ENCODE peak calls at places on chromosome 14, in seven cellular contexts. L is uterus, N is mucosa of descending colon, W is heart right ventricle, F is heart left ventricle, H is cardiac muscle cell, Q is GM12864. Y is an unnamed sample.

GRCh38 chr14:36647827-36648753 is 13.6 kb upstream of the PAX9 start:
- DNase-seq in N (peak), L (no peak), H (peak), W (no peak), Q (no peak), F (no peak), Y (peak)

GRCh38 chr14:100045687-100046344 is 19.4 kb upstream of the EVL start:
- DNase-seq in N (no peak), L (no peak), Q (no peak), H (no peak), W (no peak), F (no peak), Y (no peak)

GRCh38 chr14:52553002-52553670 is 500 bp downstream of the GPR137C start:
- DNase-seq in W (peak), Q (no peak), N (peak), H (peak), F (peak), L (peak), Y (peak)

GRCh38 chr14:51008416-51008815 is 64.1 kb upstream of the PYGL start:
- DNase-seq in F (no peak), Q (no peak), W (no peak), N (no peak), H (no peak), L (no peak), Y (no peak)

GRCh38 chr14:86124328-86124727 is 594.4 kb downstream of the FLRT2 start:
- DNase-seq in W (no peak), N (no peak), Q (no peak), F (no peak), H (no peak), L (no peak), Y (no peak)

GRCh38 chr14:51977075-51977474 is 12.3 kb upstream of the RTRAF start:
- DNase-seq in N (no peak), Q (no peak), W (no peak), F (no peak), H (no peak), L (no peak), Y (no peak)

GRCh38 chr14:71103662-71104484 is 196.6 kb downstream of the PCNX1 start:
- DNase-seq in N (peak), F (no peak), L (no peak), W (peak), H (peak), Q (peak), Y (peak)

GRCh38 chr14:91237219-91237618 is 7.3 kb downstream of the GPR68 start:
- DNase-seq in Q (no peak), H (no peak), F (no peak), L (no peak), N (no peak), W (no peak), Y (no peak)

GRCh38 chr14:40682131-40682913 is 924.4 kb upstream of the LRFN5 start:
- DNase-seq in Q (no peak), H (peak), L (no peak), F (no peak), W (no peak), N (no peak), Y (no peak)

GRCh38 chr14:56810850-56811595 is 744 bp upstream of the OTX2 start:
- DNase-seq in N (no peak), W (no peak), L (no peak), Q (no peak), H (no peak), F (no peak), Y (no peak)

GRCh38 chr14:90641111-90642010 is 174.9 kb downstream of the TTC7B start:
- DNase-seq in N (no peak), W (no peak), H (peak), F (no peak), Q (no peak), L (no peak), Y (no peak)

GRCh38 chr14:94994245-94994644 is 163.1 kb downstream of the DICER1 start:
- DNase-seq in W (no peak), Q (no peak), L (no peak), F (no peak), H (no peak), N (no peak), Y (no peak)

GRCh38 chr14:81268016-81268416 is 47.3 kb upstream of the GTF2A1 start:
- DNase-seq in L (no peak), N (no peak), H (no peak), Q (no peak), F (no peak), W (no peak), Y (no peak)

GRCh38 chr14:105281354-105282097 is 19.3 kb downstream of the BRF1 start:
- DNase-seq in Q (no peak), W (no peak), F (no peak), L (no peak), H (peak), N (peak), Y (peak)

GRCh38 chr14:75640876-75641275 is 19.8 kb downstream of the ERG28 start:
- DNase-seq in W (no peak), L (no peak), H (no peak), N (no peak), Q (no peak), F (no peak), Y (no peak)

GRCh38 chr14:75068294-75069020 is 984 bp upstream of the ZC2HC1C start:
- DNase-seq in N (no peak), W (no peak), F (no peak), L (no peak), Q (no peak), H (no peak), Y (no peak)

GRCh38 chr14:53491256-53491905 is 338.3 kb upstream of the DDHD1 start:
- DNase-seq in F (no peak), W (no peak), L (no peak), N (no peak), Q (no peak), H (no peak), Y (no peak)

DNA sequence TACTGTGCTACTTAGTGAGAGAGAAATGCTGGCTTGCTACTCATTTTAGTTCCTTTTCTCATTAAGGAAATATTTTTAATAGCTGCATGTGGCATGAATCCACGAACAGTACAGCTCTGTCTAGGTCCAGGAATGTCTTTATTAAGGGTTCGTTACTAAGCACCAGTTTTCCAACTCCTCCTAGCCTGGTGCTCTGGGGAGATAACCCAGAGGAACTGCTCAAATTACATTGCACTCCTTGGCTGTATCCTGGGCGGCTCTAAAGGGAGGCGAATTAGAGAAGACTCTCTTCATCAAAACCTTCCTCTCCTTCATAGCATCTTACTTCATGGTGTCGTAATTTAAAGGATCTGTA is 101.3 kb downstream of the PPM1A start:
- DNase-seq in N (no peak), Q (no peak), L (no peak), W (no peak), F (no peak), H (peak), Y (no peak)
- TF ChIP-seq CTCF in N (no peak), Q (no peak), L (no peak), W (no peak), F (no peak), H (no peak), Y (no peak)

DNA sequence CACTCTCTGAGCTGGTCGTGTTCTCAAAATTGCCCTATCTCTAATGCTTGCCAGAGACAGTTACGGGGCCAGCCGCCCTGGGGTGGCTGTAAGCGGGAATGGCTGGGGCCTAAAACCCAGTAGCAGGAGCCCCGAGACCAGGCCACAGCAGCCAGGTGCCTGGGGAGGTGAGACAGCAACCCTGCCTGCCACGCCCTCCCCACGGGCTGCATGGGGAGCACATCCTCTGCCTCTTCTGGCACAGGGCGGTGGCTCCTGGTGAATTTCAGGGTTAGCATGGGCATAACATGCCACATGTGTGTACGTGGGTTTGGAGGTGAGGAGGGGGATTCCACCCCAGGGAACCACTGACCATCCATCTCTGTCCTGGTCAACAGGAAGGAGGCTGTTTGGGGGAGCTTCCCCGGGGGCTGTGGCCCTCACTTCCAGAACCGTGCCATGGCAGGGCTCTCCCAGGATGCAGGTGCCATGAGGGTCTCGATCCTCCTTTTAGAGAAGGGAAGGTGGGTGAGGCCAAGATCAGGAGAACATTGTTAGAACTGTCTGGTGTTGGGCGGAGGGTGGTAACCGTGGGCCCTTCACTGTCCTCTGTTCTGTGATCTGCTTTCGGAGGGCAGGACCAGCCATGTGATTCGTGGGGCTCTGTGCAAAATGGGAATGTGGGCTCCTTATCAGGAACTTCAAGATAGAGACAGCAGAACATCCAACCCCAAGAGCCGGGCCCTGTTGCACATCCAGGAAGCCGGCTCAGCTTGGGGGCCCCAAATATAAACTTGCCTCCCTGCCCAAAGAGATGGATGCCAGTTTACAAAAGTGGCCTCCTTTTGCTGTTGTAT is 312.2 kb upstream of the DIO3 start:
- DNase-seq in H (no peak), W (no peak), N (no peak), Q (no peak), L (no peak), F (peak), Y (no peak)
- TF ChIP-seq CTCF in H (no peak), W (no peak), N (no peak), Q (no peak), L (no peak), F (no peak), Y (no peak)

GRCh38 chr14:23301288-23301968 is 1.2 kb downstream of the PPP1R3E start:
- DNase-seq in H (peak), N (peak), Q (peak), W (peak), L (peak), F (peak), Y (peak)
- TF ChIP-seq CTCF in H (peak), N (peak), Q (peak), W (peak), L (peak), F (peak), Y (peak)

DNA sequence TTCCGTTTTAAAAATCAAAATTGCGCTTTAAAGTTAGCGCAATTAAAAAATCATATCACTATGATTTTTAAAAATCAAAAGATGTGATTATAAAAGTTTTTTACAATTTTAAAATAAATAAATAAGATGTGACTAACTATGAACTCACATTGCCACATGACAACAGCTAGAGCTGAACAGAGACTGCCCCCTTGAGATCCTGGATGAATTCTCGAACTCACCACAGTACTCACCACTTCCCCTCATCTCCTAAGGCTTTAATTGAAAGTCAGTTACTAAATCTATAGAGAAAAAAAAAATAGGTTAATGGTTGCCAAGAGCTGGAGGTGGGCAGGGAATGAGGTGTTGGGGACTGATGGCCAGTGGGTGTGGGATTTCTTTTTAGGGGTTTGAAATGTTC is 384.2 kb downstream of the ZFP36L1 start:
- DNase-seq in N (no peak), Q (no peak), W (no peak), F (no peak), L (no peak), H (no peak), Y (no peak)
- TF ChIP-seq CTCF in N (no peak), Q (no peak), W (no peak), F (no peak), L (no peak), H (peak), Y (peak)

GRCh38 chr14:22300646-22301045 is 288.4 kb downstream of the DAD1 start:
- DNase-seq in Q (no peak), W (no peak), H (no peak), F (no peak), L (no peak), N (no peak), Y (no peak)

GRCh38 chr14:22304324-22304723 is 284.7 kb downstream of the DAD1 start:
- DNase-seq in W (no peak), N (no peak), F (no peak), L (no peak), H (no peak), Q (no peak), Y (no peak)

GRCh38 chr14:22305563-22306127 is 283.4 kb downstream of the DAD1 start:
- DNase-seq in N (no peak), F (no peak), L (no peak), Q (peak), W (no peak), H (no peak), Y (no peak)

DNA sequence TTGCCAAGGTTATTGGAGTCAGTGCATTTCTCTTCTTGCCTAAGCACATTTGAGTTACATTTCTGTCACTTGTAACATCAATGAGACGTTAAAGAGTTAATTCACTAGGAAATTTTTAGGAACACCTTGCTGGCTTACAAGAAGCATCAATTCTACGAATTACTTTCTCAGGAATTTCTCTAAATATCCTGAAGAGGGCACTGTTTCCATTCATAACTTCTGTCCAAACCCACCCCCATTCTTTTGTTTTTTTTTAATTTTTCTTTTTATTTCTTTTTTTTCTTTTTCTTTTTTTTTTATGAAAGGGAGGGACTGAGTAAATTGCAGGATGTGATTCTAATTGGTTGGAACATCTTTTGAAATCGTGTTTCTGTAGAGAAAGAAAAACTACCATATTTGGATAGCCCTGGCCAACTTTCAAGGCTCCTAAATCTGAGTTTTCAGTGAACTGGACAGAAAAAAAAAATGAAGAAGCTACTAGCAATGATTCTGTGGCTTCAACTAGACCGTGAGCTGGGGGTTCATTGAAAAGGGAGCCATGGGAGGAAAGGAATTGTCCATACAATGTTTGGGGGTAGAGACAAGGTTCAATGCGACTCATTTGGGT is 285.3 kb downstream of the DAD1 start:
- DNase-seq in N (no peak), Q (no peak), W (no peak), F (no peak), H (peak), L (no peak), Y (no peak)
- TF ChIP-seq CTCF in N (peak), Q (peak), W (peak), F (no peak), H (peak), L (peak), Y (peak)